ENCODE peak calls at places on chromosomes 7 and 10, in eight cellular contexts. H, D, Y, F, P, B, W and C are unnamed samples.

GRCh38 chr7:44637788-44638594 is 31.6 kb downstream of the OGDH start:
- DNase-seq in H (peak), D (peak), Y (no peak), F (peak), P (peak), B (no peak), W (peak), C (no peak)

GRCh38 chr10:16644146-16644545 is 122.5 kb upstream of the C1QL3 start:
- DNase-seq in H (peak), D (peak), Y (no peak), F (no peak), P (no peak), B (peak), W (no peak), C (no peak)

GRCh38 chr7:8176370-8177081 is 85.4 kb downstream of the ICA1 start:
- DNase-seq in H (no peak), D (no peak), Y (no peak), F (no peak), P (peak), B (no peak), W (no peak), C (no peak)

GRCh38 chr7:47088329-47089067 is 493.4 kb downstream of the TNS3 start:
- DNase-seq in H (peak), D (peak), Y (peak), F (peak), P (no peak), B (peak), W (peak), C (peak)

GRCh38 chr7:133709036-133709880 is 417.9 kb upstream of the LRGUK start:
- DNase-seq in H (no peak), D (no peak), Y (no peak), F (no peak), P (no peak), B (no peak), W (no peak), C (no peak)

GRCh38 chr10:117363027-117363426 is 12.2 kb downstream of the PDZD8 start:
- DNase-seq in H (no peak), D (no peak), Y (no peak), F (no peak), P (no peak), B (no peak), W (peak), C (no peak)

GRCh38 chr7:935321-936130 is 19.0 kb downstream of the ADAP1 start:
- DNase-seq in H (no peak), D (no peak), Y (no peak), F (no peak), P (no peak), B (no peak), W (no peak), C (no peak)

GRCh38 chr10:67612577-67613537 is 83.1 kb downstream of the CTNNA3 start:
- DNase-seq in H (no peak), D (no peak), Y (no peak), F (no peak), P (peak), B (no peak), W (no peak), C (no peak)

GRCh38 chr7:27442446-27442845 is 199.8 kb downstream of the EVX1 start:
- DNase-seq in H (peak), D (no peak), Y (no peak), F (no peak), P (no peak), B (no peak), W (peak), C (no peak)

GRCh38 chr7:37817219-37817618 is 31.2 kb upstream of the NME8 start:
- DNase-seq in H (no peak), D (no peak), Y (no peak), F (no peak), P (no peak), B (no peak), W (no peak), C (no peak)

GRCh38 chr7:34445653-34446052 is 212.4 kb upstream of the NPSR1 start:
- DNase-seq in H (no peak), D (no peak), Y (no peak), F (no peak), P (no peak), B (no peak), W (no peak), C (no peak)

GRCh38 chr10:121078672-121079102 is 227.5 kb downstream of the WDR11 start:
- DNase-seq in H (peak), D (peak), Y (no peak), F (peak), P (no peak), B (no peak), W (no peak), C (no peak)

GRCh38 chr7:40219917-40220316 is 85.1 kb downstream of the SUGCT start:
- DNase-seq in H (no peak), D (no peak), Y (no peak), F (no peak), P (no peak), B (no peak), W (peak), C (no peak)

GRCh38 chr10:19816420-19817250 is at the start of gene PLXDC2:
- DNase-seq in H (no peak), D (no peak), Y (peak), F (peak), P (no peak), B (no peak), W (peak), C (peak)

GRCh38 chr7:106062521-106062931 is 49.6 kb downstream of the SYPL1 start:
- DNase-seq in H (peak), D (no peak), Y (no peak), F (peak), P (no peak), B (no peak), W (no peak), C (no peak)

GRCh38 chr7:158051372-158051760 is 536.3 kb downstream of the PTPRN2 start:
- DNase-seq in H (no peak), D (no peak), Y (no peak), F (no peak), P (no peak), B (no peak), W (no peak), C (no peak)

GRCh38 chr10:117983961-117984360 is 62.8 kb downstream of the RAB11FIP2 start:
- DNase-seq in H (no peak), D (no peak), Y (no peak), F (no peak), P (no peak), B (no peak), W (no peak), C (no peak)

GRCh38 chr7:25255603-25256320 is 27.5 kb upstream of the NPVF start:
- DNase-seq in H (no peak), D (no peak), Y (no peak), F (peak), P (no peak), B (no peak), W (no peak), C (peak)

GRCh38 chr7:43873300-43873699 is 4.0 kb upstream of the MRPS24 start:
- DNase-seq in H (peak), D (no peak), Y (no peak), F (peak), P (no peak), B (no peak), W (peak), C (no peak)

GRCh38 chr10:89552213-89552612 is 16.8 kb upstream of the SLC16A12 start:
- DNase-seq in H (no peak), D (no peak), Y (no peak), F (no peak), P (no peak), B (no peak), W (no peak), C (no peak)